ENCODE peak calls at places on chromosomes 11 and 22, in ten cellular contexts. Y is heart right ventricle; V is activated T-cell treated with anti-CD3 and anti-CD28 coated beads for 1 hour; B is stimulated activated CD4-positive, alpha-beta T cell treated with anti-CD3 and anti-CD28 coated beads, Interleukin-1b, Interleukin-23, amount 100 ng/mL, for 1 hour; G is GM23248; J is activated CD4-positive, alpha-beta T cell treated with anti-CD3 and anti-CD28 coated beads, Interleukin-2, amount 50 U/mL, for 24 hours; S is ovary; K is lower lobe of right lung; F is stimulated activated CD8-positive, alpha-beta memory T cell treated with anti-CD3 and anti-CD28 coated beads, Interleukin-7, amount 100 ng/mL, for 4 hours; A is neural crest cell. E is an unnamed sample.

GRCh38 chr11:118522571-118523072 is 4.7 kb upstream of the TTC36 start:
- DNase-seq in G (peak), B (no peak), A (no peak), V (no peak), S (no peak), F (no peak), Y (no peak), J (no peak), K (no peak), E (no peak)

GRCh38 chr11:56700242-56700918 is 1.5 kb downstream of the OR9G1 start:
- DNase-seq in G (no peak), J (no peak), B (no peak), K (no peak), S (no peak), F (no peak), Y (no peak), V (no peak), A (no peak), E (no peak)

GRCh38 chr22:45863981-45864751 is 112.8 kb downstream of the WNT7B start:
- DNase-seq in Y (peak), V (peak), B (peak), K (peak), A (peak), S (peak), J (peak), F (peak), G (peak), E (peak)

GRCh38 chr11:131944709-131945108 is 574.3 kb downstream of the NTM start:
- DNase-seq in G (peak), K (no peak), V (no peak), B (no peak), S (no peak), J (no peak), Y (no peak), F (no peak), A (no peak), E (no peak)

GRCh38 chr11:61814958-61815789 is 1.6 kb downstream of the FADS1 start:
- DNase-seq in G (peak), F (peak), B (no peak), Y (peak), K (peak), S (peak), J (no peak), V (peak), A (peak), E (peak)

GRCh38 chr22:35418726-35419125 is 18.8 kb downstream of the MCM5 start:
- DNase-seq in B (no peak), J (no peak), G (no peak), V (no peak), K (no peak), F (no peak), Y (no peak), A (no peak), S (no peak), E (no peak)

GRCh38 chr11:86790073-86790727 is 10.1 kb upstream of the PRSS23 start:
- DNase-seq in A (no peak), S (no peak), F (no peak), K (no peak), Y (no peak), B (no peak), V (no peak), J (no peak), G (no peak), E (no peak)

GRCh38 chr22:19526076-19526701 is 2.0 kb upstream of the CLDN5 start:
- DNase-seq in A (no peak), B (no peak), K (no peak), S (no peak), Y (no peak), G (no peak), J (no peak), F (no peak), V (no peak), E (no peak)

GRCh38 chr22:23364389-23364788 is 184.1 kb downstream of the BCR start:
- DNase-seq in J (no peak), V (no peak), B (no peak), K (no peak), Y (no peak), F (no peak), A (no peak), G (no peak), S (no peak), E (no peak)

GRCh38 chr11:62081378-62082291 is 42.2 kb upstream of the INCENP start:
- DNase-seq in S (peak), J (peak), B (peak), K (peak), A (peak), F (peak), G (peak), V (peak), Y (peak), E (peak)

GRCh38 chr11:32526715-32527114 is 56.9 kb upstream of the EIF3M start:
- DNase-seq in S (no peak), J (no peak), A (no peak), V (no peak), F (no peak), Y (no peak), B (no peak), K (no peak), G (no peak), E (no peak)

GRCh38 chr11:130629039-130629438 is 180.6 kb downstream of the ADAMTS15 start:
- DNase-seq in K (no peak), Y (no peak), F (no peak), A (no peak), B (no peak), V (no peak), J (no peak), G (no peak), S (no peak), E (no peak)

GRCh38 chr11:2481253-2481652 is 36.4 kb downstream of the KCNQ1 start:
- DNase-seq in K (no peak), A (no peak), B (no peak), S (no peak), F (no peak), V (no peak), J (no peak), G (no peak), Y (no peak), E (no peak)

GRCh38 chr11:122690801-122691649 is 35.5 kb downstream of the UBASH3B start:
- DNase-seq in S (no peak), F (no peak), Y (no peak), V (no peak), J (no peak), B (no peak), G (peak), K (no peak), A (no peak), E (no peak)

GRCh38 chr22:39724390-39724789 is 153.8 kb downstream of the CACNA1I start:
- DNase-seq in A (no peak), G (no peak), F (no peak), K (no peak), B (no peak), Y (no peak), J (no peak), S (no peak), V (no peak), E (no peak)

GRCh38 chr22:28674121-28674563 is 5.5 kb downstream of the TTC28 start:
- DNase-seq in A (no peak), F (no peak), S (no peak), Y (no peak), V (no peak), G (peak), K (no peak), B (peak), J (no peak), E (no peak)

GRCh38 chr11:64743591-64744543 is at the start of gene RASGRP2:
- DNase-seq in V (peak), G (peak), B (peak), Y (peak), K (peak), S (peak), F (peak), A (peak), J (peak), E (peak)

GRCh38 chr11:44150395-44150794 is 54.9 kb downstream of the EXT2 start:
- DNase-seq in J (no peak), V (no peak), K (no peak), Y (no peak), A (no peak), G (no peak), B (no peak), F (no peak), S (no peak), E (no peak)

GRCh38 chr22:41191467-41191866 is 13.6 kb upstream of the L3MBTL2 start:
- DNase-seq in B (no peak), S (no peak), J (no peak), F (no peak), G (no peak), A (no peak), V (no peak), K (no peak), Y (no peak), E (no peak)

GRCh38 chr11:4072668-4073285 is 21.8 kb upstream of the RRM1 start:
- DNase-seq in V (no peak), F (no peak), J (no peak), B (peak), K (no peak), A (peak), S (peak), G (peak), Y (no peak), E (peak)

GRCh38 chr11:132357811-132358572 is 987.6 kb downstream of the NTM start:
- DNase-seq in A (no peak), F (no peak), G (no peak), Y (no peak), S (no peak), V (no peak), J (no peak), B (no peak), K (no peak), E (no peak)

GRCh38 chr11:69922596-69923111 is 103.4 kb upstream of the FGF3 start:
- DNase-seq in S (no peak), B (no peak), K (peak), Y (no peak), G (no peak), V (no peak), J (no peak), F (no peak), A (no peak), E (no peak)

GRCh38 chr11:13091373-13091772 is 82.3 kb downstream of the RASSF10 start:
- DNase-seq in F (no peak), K (no peak), B (no peak), S (no peak), J (no peak), Y (no peak), V (no peak), G (peak), A (no peak), E (no peak)

GRCh38 chr22:39130892-39131855 is 21.3 kb downstream of the CBX7 start:
- DNase-seq in G (peak), Y (no peak), K (no peak), B (no peak), F (no peak), A (peak), S (no peak), J (no peak), V (no peak), E (no peak)

GRCh38 chr11:117232022-117232878 is at the start of the genes PCSK7 and RNF214:
- DNase-seq in F (peak), G (peak), J (peak), A (peak), V (peak), Y (peak), K (peak), S (peak), B (peak), E (peak)